ENCODE peak calls at places on chromosomes 3 and 15, in five cellular contexts. L is CD4-positive, alpha-beta T cell; Y is germinal center; D is activated naive CD8-positive, alpha-beta T cell treated with anti-CD3 and anti-CD28 coated beads for 36 hours; G is C1 segment of cervical spinal cord. S is an unnamed sample.
A peak's percentile ranks its signal among the peaks of the same experiment; 100 is the strongest.

GRCh38 chr15:38670142-38671002 is 105.8 kb upstream of the RASGRP1 start:
- DNase-seq in L (peak; percentile 73), Y (peak; percentile 53), D (peak; percentile 49), G (no peak), S (peak; percentile 54)

GRCh38 chr3:179355996-179356395 is 8.5 kb downstream of the MFN1 start:
- DNase-seq in L (no peak), Y (no peak), D (no peak), G (no peak), S (no peak)

GRCh38 chr3:140898340-140899180 is 43.1 kb upstream of the SLC25A36 start:
- DNase-seq in L (no peak), Y (peak; percentile 19), D (no peak), G (peak; percentile 5), S (peak; percentile 2)

GRCh38 chr3:69439683-69440270 is 53.9 kb upstream of the FRMD4B start:
- DNase-seq in L (no peak), Y (peak; percentile 16), D (no peak), G (no peak), S (no peak)

GRCh38 chr3:135736740-135737139 is 228.8 kb upstream of the PPP2R3A start:
- DNase-seq in L (no peak), Y (no peak), D (no peak), G (no peak), S (no peak)

GRCh38 chr3:88617283-88617682 is 467.5 kb downstream of the C3orf38 start:
- DNase-seq in L (no peak), Y (no peak), D (no peak), G (no peak), S (no peak)

GRCh38 chr3:411183-411681 is 214.7 kb downstream of the CHL1 start:
- DNase-seq in L (no peak), Y (no peak), D (no peak), G (no peak), S (no peak)

GRCh38 chr15:36914962-36915808 is 185.2 kb downstream of the MEIS2 start:
- DNase-seq in L (no peak), Y (no peak), D (no peak), G (no peak), S (no peak)

GRCh38 chr3:4426782-4427344 is 40.2 kb downstream of the SUMF1 start:
- DNase-seq in L (no peak), Y (no peak), D (no peak), G (no peak), S (no peak)

GRCh38 chr15:76158815-76159214 is 99.0 kb downstream of the TMEM266 start:
- DNase-seq in L (no peak), Y (no peak), D (no peak), G (no peak), S (no peak)

GRCh38 chr3:106341090-106341489 is 472.3 kb upstream of the CBLB start:
- DNase-seq in L (no peak), Y (no peak), D (no peak), G (no peak), S (no peak)

GRCh38 chr3:195271859-195272243 is 892 bp upstream of the XXYLT1 start:
- DNase-seq in L (no peak), Y (no peak), D (no peak), G (no peak), S (no peak)

GRCh38 chr15:97929456-97930229 is 30.9 kb upstream of the ARRDC4 start:
- DNase-seq in L (no peak), Y (no peak), D (no peak), G (no peak), S (no peak)

S was measured in naive thymus-derived CD8-positive, alpha-beta T cell.